ENCODE peak calls at places on chromosome 19, in nine cellular contexts. E is endodermal cell; W is NT2/D1; G is activated T-helper 1 cell treated with anti-CD3 and anti-CD28 coated beads, Interleukin-12 subunit alpha, Interleukin-12 subunit beta, Interleukin-2, Interleukin-4 antibody, amounts not matched to agents 30 ng/mL and 10 ng/mL and 1 ng/mL, durations not matched to agents 14 hours and 24 hours and 36 hours; Q is GM20000; F is RCC 7860; S is astrocyte of the spinal cord; D is mucosa of gallbladder; O is AML-193. T is an unnamed sample.
A peak's percentile ranks its signal among the peaks of the same experiment; 100 is the strongest.

GRCh38 chr19:29006057-29006735 is 206.8 kb downstream of the UQCRFS1 start:
- DNase-seq in E (no peak), W (no peak), G (no peak), Q (no peak), F (peak; percentile 44), S (no peak), D (no peak), O (no peak), T (no peak)

GRCh38 chr19:5250127-5250659 is 90.4 kb downstream of the PTPRS start:
- DNase-seq in E (no peak), W (no peak), G (no peak), Q (no peak), F (no peak), S (no peak), D (no peak), O (no peak), T (no peak)

GRCh38 chr19:5188548-5189317 is 151.9 kb downstream of the PTPRS start:
- DNase-seq in E (no peak), W (no peak), G (no peak), Q (no peak), F (no peak), S (no peak), D (no peak), O (no peak), T (no peak)

GRCh38 chr19:2136796-2137195 is 14.6 kb downstream of the AP3D1 start:
- DNase-seq in E (peak; percentile 72), W (no peak), G (no peak), Q (no peak), F (no peak), S (no peak), D (no peak), O (no peak), T (no peak)

GRCh38 chr19:12015015-12015752 is 20.3 kb downstream of the ZNF433 start:
- DNase-seq in E (no peak), W (no peak), G (no peak), Q (no peak), F (no peak), S (no peak), D (no peak), O (no peak), T (no peak)

GRCh38 chr19:18339703-18340102 is 695 bp upstream of the PGPEP1 start:
- DNase-seq in E (peak; percentile 89), W (no peak), G (no peak), Q (peak; percentile 51), F (peak; percentile 8), S (no peak), D (no peak), O (peak; percentile 24), T (no peak)

GRCh38 chr19:10514211-10515145 is 2.8 kb downstream of the S1PR5 start:
- DNase-seq in E (peak; percentile 89), W (no peak), G (no peak), Q (peak; percentile 63), F (no peak), S (no peak), D (no peak), O (no peak), T (no peak)

GRCh38 chr19:4369109-4369887 is 25.9 kb downstream of the MPND start:
- DNase-seq in E (peak; percentile 86), W (no peak), G (peak; percentile 83), Q (peak; percentile 83), F (peak; percentile 75), S (peak; percentile 35), D (peak; percentile 45), O (no peak), T (peak; percentile 31)

GRCh38 chr19:17743874-17744273 is 7.4 kb upstream of the FCHO1 start:
- DNase-seq in E (no peak), W (no peak), G (no peak), Q (no peak), F (peak; percentile 21), S (peak; percentile 29), D (no peak), O (no peak), T (no peak)

GRCh38 chr19:6061420-6062130 is 48.7 kb downstream of the RFX2 start:
- DNase-seq in E (peak; percentile 47), W (no peak), G (no peak), Q (no peak), F (no peak), S (no peak), D (peak; percentile 32), O (no peak), T (no peak)

GRCh38 chr19:2330632-2331284 is 2.3 kb downstream of the SPPL2B start:
- DNase-seq in E (no peak), W (no peak), G (no peak), Q (no peak), F (no peak), S (no peak), D (peak; percentile 83), O (no peak), T (no peak)

GRCh38 chr19:5624154-5624663 is 1.3 kb downstream of the SAFB start:
- DNase-seq in E (peak; percentile 45), W (no peak), G (no peak), Q (no peak), F (no peak), S (peak; percentile 40), D (peak; percentile 51), O (no peak), T (no peak)

GRCh38 chr19:17871878-17872250 is at the start of gene SLC5A5:
- DNase-seq in E (peak; percentile 74), W (no peak), G (no peak), Q (no peak), F (no peak), S (no peak), D (no peak), O (no peak), T (no peak)

GRCh38 chr19:2054763-2055162 is 3.7 kb upstream of the MKNK2 start:
- DNase-seq in E (no peak), W (no peak), G (no peak), Q (no peak), F (no peak), S (no peak), D (no peak), O (no peak), T (no peak)

GRCh38 chr19:1364070-1364719 is 19.5 kb upstream of the NDUFS7 start:
- DNase-seq in E (no peak), W (no peak), G (no peak), Q (peak; percentile 75), F (no peak), S (peak; percentile 23), D (no peak), O (no peak), T (no peak)

GRCh38 chr19:13859361-13859880 is 17.5 kb upstream of the NANOS3 start:
- DNase-seq in E (no peak), W (no peak), G (no peak), Q (no peak), F (peak; percentile 29), S (peak; percentile 47), D (no peak), O (no peak), T (no peak)

T was measured in GDM1.